ENCODE peak calls at places on chromosome 15, in eight cellular contexts. P, D, S, V, M, Q, K and Z are unnamed samples.

GRCh38 chr15:91258436-91258779 is 158.4 kb downstream of the SV2B start:
- DNase-seq in K (peak), Q (no peak), S (no peak), P (no peak), V (no peak), M (peak), D (no peak), Z (no peak)

GRCh38 chr15:43056696-43057095 is 49.1 kb downstream of the UBR1 start:
- DNase-seq in P (no peak), D (no peak), K (no peak), V (no peak), Q (no peak), M (no peak), S (no peak), Z (no peak)

GRCh38 chr15:52678468-52679231 is 538 bp downstream of the ATOSA start:
- DNase-seq in S (peak), D (peak), V (peak), M (peak), K (peak), Q (peak), P (peak), Z (peak)

GRCh38 chr15:85479071-85479647 is 98.8 kb downstream of the AKAP13 start:
- DNase-seq in K (no peak), P (no peak), V (no peak), S (no peak), M (no peak), Q (no peak), D (no peak), Z (no peak)

GRCh38 chr15:73991726-73992593 is at the start of gene STOML1:
- DNase-seq in S (peak), V (peak), Q (peak), K (peak), M (peak), P (peak), D (peak), Z (peak)

GRCh38 chr15:99249270-99249817 is at the start of gene TTC23:
- DNase-seq in S (no peak), Q (peak), M (peak), V (peak), P (no peak), D (no peak), K (no peak), Z (peak)

GRCh38 chr15:99683000-99683670 is 50.1 kb downstream of the LYSMD4 start:
- DNase-seq in K (no peak), M (no peak), V (no peak), D (no peak), S (no peak), Q (no peak), P (no peak), Z (no peak)

GRCh38 chr15:64855206-64856000 is 13.7 kb downstream of the PLEKHO2 start:
- DNase-seq in M (no peak), D (no peak), Q (no peak), P (no peak), S (peak), V (no peak), K (no peak), Z (no peak)

GRCh38 chr15:67076147-67076843 is 10.9 kb downstream of the SMAD3 start:
- DNase-seq in Q (no peak), K (peak), D (no peak), P (peak), M (no peak), V (peak), S (no peak), Z (no peak)

GRCh38 chr15:65937476-65937875 is 68.2 kb downstream of the RAB11A start:
- DNase-seq in P (no peak), D (no peak), S (no peak), K (no peak), M (no peak), V (no peak), Q (no peak), Z (peak)

GRCh38 chr15:92638709-92639365 is 16.7 kb downstream of the FAM174B start:
- DNase-seq in K (no peak), M (no peak), D (peak), S (no peak), P (no peak), V (no peak), Q (no peak), Z (peak)

GRCh38 chr15:66145242-66146182 is 108.0 kb downstream of the MEGF11 start:
- DNase-seq in S (no peak), V (no peak), M (no peak), D (no peak), K (no peak), Q (no peak), P (no peak), Z (no peak)

GRCh38 chr15:32952901-32953889 is 235.4 kb downstream of the GREM1 start:
- DNase-seq in V (no peak), S (no peak), M (no peak), P (no peak), D (no peak), K (no peak), Q (no peak), Z (no peak)

GRCh38 chr15:63922551-63923315 is 89.0 kb upstream of the HERC1 start:
- DNase-seq in Q (no peak), P (no peak), D (no peak), K (no peak), S (no peak), M (no peak), V (no peak), Z (no peak)